ENCODE peak calls at places on chromosomes 12 and 14, in six cellular contexts. B is HepG2, G is stomach, Y is T-helper 2 cell, U is skeletal muscle cell, I is T-helper 17 cell. J is an unnamed sample.

GRCh38 chr12:19496249-19497208 is 57.2 kb downstream of the AEBP2 start:
- DNase-seq in Y (no peak), U (no peak), I (no peak), G (no peak), B (no peak), J (no peak)

GRCh38 chr14:74190910-74191575 is 48.2 kb upstream of the VSX2 start:
- DNase-seq in I (no peak), Y (no peak), G (no peak), B (no peak), U (no peak), J (peak)

GRCh38 chr14:32166029-32166428 is 35.8 kb upstream of the RNU6-7 start:
- DNase-seq in B (no peak), I (no peak), G (no peak), Y (no peak), U (no peak), J (no peak)

GRCh38 chr14:85764809-85765208 is 234.9 kb downstream of the FLRT2 start:
- DNase-seq in G (no peak), B (no peak), I (no peak), Y (no peak), U (no peak), J (no peak)

GRCh38 chr14:91249841-91250616 is 5.5 kb upstream of the GPR68 start:
- DNase-seq in U (no peak), G (no peak), Y (no peak), B (peak), I (no peak), J (no peak)

GRCh38 chr12:78888583-78888982 is 24.0 kb downstream of the SYT1 start:
- DNase-seq in Y (no peak), U (no peak), G (no peak), I (no peak), B (no peak), J (no peak)

GRCh38 chr14:32366256-32366655 is 37.2 kb downstream of the AKAP6 start:
- DNase-seq in Y (no peak), I (no peak), U (peak), G (no peak), B (no peak), J (no peak)

GRCh38 chr12:96371787-96372699 is 28.2 kb downstream of the CDK17 start:
- DNase-seq in I (no peak), G (no peak), U (no peak), Y (no peak), B (no peak), J (no peak)

GRCh38 chr14:75559451-75560187 is 18.8 kb upstream of the FLVCR2 start:
- DNase-seq in B (no peak), Y (no peak), U (peak), G (peak), I (no peak), J (no peak)

GRCh38 chr12:22100952-22101748 is 55.1 kb downstream of the CMAS start:
- DNase-seq in Y (no peak), B (peak), I (no peak), U (peak), G (peak), J (peak)

GRCh38 chr12:53006810-53007742 is 820 bp downstream of the EIF4B start:
- DNase-seq in G (peak), B (peak), U (no peak), I (peak), Y (peak), J (peak)

GRCh38 chr12:109581334-109581691 is 7.7 kb downstream of the MVK start:
- DNase-seq in G (no peak), Y (no peak), B (no peak), U (no peak), I (no peak), J (no peak)

GRCh38 chr12:2152134-2152533 is 99.3 kb downstream of the CACNA1C start:
- DNase-seq in G (no peak), I (no peak), B (no peak), U (no peak), Y (no peak), J (no peak)

GRCh38 chr14:64117671-64118402 is 176.3 kb downstream of the ESR2 start:
- DNase-seq in U (peak), B (no peak), I (no peak), G (peak), Y (no peak), J (no peak)

GRCh38 chr14:22200977-22201605 is 387.9 kb downstream of the DAD1 start:
- DNase-seq in I (no peak), G (no peak), U (no peak), Y (no peak), B (peak), J (peak)

GRCh38 chr14:54350196-54350595 is 46.6 kb upstream of the CDKN3 start:
- DNase-seq in U (no peak), I (no peak), B (no peak), Y (no peak), G (no peak), J (no peak)

GRCh38 chr12:16756833-16757552 is 151.0 kb upstream of the LMO3 start:
- DNase-seq in B (no peak), G (no peak), I (no peak), Y (no peak), U (no peak), J (no peak)